ENCODE peak calls at places on chromosomes 16 and 17, in four cellular contexts. R is GM12878, F is HCT116, H is Panc1. C is an unnamed sample.

GRCh38 chr17:49910094-49910857 is 58.7 kb upstream of the DLX4 start:
- ATAC-seq in R (no peak), F (no peak), H (peak), C (no peak)

GRCh38 chr16:67110136-67110847 is 551 bp downstream of the PHAF1 start:
- ATAC-seq in R (peak), F (peak), H (peak), C (no peak)

GRCh38 chr16:22630242-22630641 is 119.6 kb downstream of the NPIPB5 start:
- ATAC-seq in R (no peak), F (no peak), H (no peak), C (no peak)

GRCh38 chr16:50666658-50667496 is 14.2 kb downstream of the SNX20 start:
- ATAC-seq in R (peak), F (no peak), H (no peak), C (no peak)

GRCh38 chr17:68356520-68356919 is 65.2 kb downstream of the ARSG start:
- ATAC-seq in R (peak), F (no peak), H (no peak), C (no peak)

GRCh38 chr17:82052638-82053059 is 951 bp downstream of the GPS1 start:
- ATAC-seq in R (no peak), F (no peak), H (no peak), C (no peak)

GRCh38 chr17:48357727-48358126 is 72.3 kb downstream of the SKAP1 start:
- ATAC-seq in R (no peak), F (no peak), H (no peak), C (no peak)

GRCh38 chr16:88347656-88348376 is 34.9 kb upstream of the ZNF469 start:
- ATAC-seq in R (peak), F (no peak), H (no peak), C (no peak)

GRCh38 chr16:12543700-12544476 is 259.8 kb downstream of the CPPED1 start:
- ATAC-seq in R (peak), F (no peak), H (no peak), C (no peak)

GRCh38 chr16:68219708-68220378 is 16.1 kb downstream of the ESRP2 start:
- ATAC-seq in R (no peak), F (no peak), H (no peak), C (no peak)

DNA sequence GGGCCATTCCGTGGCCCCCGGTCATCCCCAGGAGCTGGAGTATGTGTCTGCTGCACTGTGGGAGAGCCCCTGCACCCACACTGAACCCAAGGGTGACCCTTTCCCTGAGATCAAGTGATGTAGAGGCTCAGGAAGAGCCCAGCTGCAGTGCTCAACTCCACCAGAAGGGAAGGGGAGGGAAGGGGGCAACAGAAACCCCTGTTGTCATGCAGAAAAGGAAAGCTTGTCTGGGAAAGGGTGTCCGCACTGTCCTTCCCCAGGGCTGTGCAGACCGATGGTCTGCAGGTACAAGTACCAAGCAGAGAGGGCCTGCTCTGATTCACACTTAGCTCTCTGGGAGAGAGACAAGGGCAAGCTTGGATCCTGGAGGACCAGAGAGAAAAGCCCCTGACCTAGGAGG is 45.7 kb upstream of the TOB1 start:
- ATAC-seq in R (no peak), F (peak), H (peak), C (no peak)
- TF ChIP-seq CTCF in R (no peak), F (no peak), H (no peak), C (no peak)

DNA sequence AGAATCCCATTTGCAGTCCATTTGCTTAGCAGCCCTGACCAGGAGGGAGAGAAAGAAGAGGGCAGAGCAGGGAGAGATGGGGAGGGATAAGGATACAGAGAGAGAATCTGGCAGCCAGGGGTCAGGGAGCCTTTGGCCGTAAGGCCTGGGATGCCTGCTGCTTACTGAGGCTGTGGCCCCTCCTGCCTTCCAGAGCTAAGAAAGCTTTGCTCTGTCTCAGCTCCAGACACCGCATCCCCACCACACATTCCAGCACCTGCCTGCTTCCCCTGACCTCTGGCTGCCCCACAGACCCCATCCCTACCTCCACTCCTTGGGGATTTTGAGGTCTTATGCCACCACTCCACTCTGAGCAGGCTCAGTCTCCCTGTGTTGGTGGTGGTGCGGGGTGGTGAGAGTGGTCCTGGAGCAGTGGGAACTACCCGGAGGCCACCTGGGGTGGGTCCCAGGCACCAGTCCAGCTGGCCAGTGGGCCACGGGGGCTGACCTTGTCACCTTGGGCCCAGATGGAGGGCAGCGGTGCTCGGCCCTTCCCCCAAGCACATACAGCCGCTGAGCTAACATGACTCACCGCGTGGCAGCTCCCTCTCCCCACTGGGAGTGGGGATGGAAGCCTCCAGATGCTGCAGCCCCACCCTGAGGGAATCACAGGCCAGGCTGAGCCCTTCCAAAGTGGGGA is 58.3 kb downstream of the RAI1 start:
- ATAC-seq in R (no peak), F (peak), H (peak), C (peak)
- TF ChIP-seq POLR2AphosphoS5 in R (no peak), F (no peak), H (no peak), C (no peak)

GRCh38 chr16:5502467-5502869 is 404.9 kb upstream of the EEF2KMT start:
- ATAC-seq in R (no peak), F (peak), H (peak), C (no peak)
- TF ChIP-seq CTCF in R (peak), F (peak), H (peak), C (no peak)

GRCh38 chr17:69552986-69553667 is 138.6 kb downstream of the MAP2K6 start:
- ATAC-seq in R (peak), F (no peak), H (no peak), C (no peak)

GRCh38 chr17:69558796-69559195 is 144.3 kb downstream of the MAP2K6 start:
- ATAC-seq in R (no peak), F (no peak), H (no peak), C (no peak)

GRCh38 chr17:69551212-69552010 is 136.9 kb downstream of the MAP2K6 start:
- ATAC-seq in R (peak), F (no peak), H (no peak), C (no peak)

GRCh38 chr17:69557339-69557738 is 142.8 kb downstream of the MAP2K6 start:
- ATAC-seq in R (no peak), F (no peak), H (no peak), C (no peak)

DNA sequence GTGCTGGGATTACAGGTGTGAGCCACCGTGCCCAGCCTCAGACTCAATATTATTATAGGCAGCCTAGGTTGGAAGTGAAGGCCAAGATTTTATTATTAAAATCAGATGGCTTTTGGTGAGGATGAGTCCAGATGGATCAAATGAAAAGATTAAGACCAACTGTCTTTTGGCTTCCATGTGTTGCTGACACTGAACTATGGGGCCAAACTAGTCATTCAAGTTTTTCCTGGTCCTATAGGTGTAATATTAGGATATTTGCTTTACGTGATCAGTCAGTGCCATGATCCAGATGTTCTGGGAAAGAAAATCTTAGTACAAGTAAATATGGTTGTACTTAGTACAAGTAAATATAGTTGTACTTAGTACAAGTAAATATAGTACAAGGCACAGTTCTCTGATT is 140.6 kb downstream of the MAP2K6 start:
- ATAC-seq in R (no peak), F (no peak), H (no peak), C (no peak)
- TF ChIP-seq POLR2AphosphoS5 in R (no peak), F (no peak), H (no peak), C (no peak)

C was measured in gastroesophageal sphincter.